ENCODE peak calls at places on chromosomes 5 and 9, in six cellular contexts. A is tibial nerve, E is lower leg skin, O is endodermal cell, K is uterus, P is GM12865. G is an unnamed sample.

GRCh38 chr5:38867071-38867790 is 21.4 kb downstream of the OSMR start:
- DNase-seq in O (no peak), K (no peak), A (no peak), E (no peak), P (no peak), G (no peak)

GRCh38 chr5:43661102-43661501 is 58.1 kb downstream of the NNT start:
- DNase-seq in A (peak), K (no peak), O (no peak), E (no peak), P (peak), G (no peak)

GRCh38 chr5:16051246-16051645 is 128.3 kb downstream of the MARCHF11 start:
- DNase-seq in O (no peak), A (no peak), E (no peak), K (no peak), P (no peak), G (no peak)

GRCh38 chr5:124735169-124735858 is 11.1 kb downstream of the ZNF608 start:
- DNase-seq in A (peak), E (no peak), P (no peak), K (peak), O (peak), G (no peak)

GRCh38 chr9:86034863-86035734 is 64.3 kb downstream of the GOLM1 start:
- DNase-seq in K (no peak), E (no peak), A (no peak), O (peak), P (peak), G (no peak)

GRCh38 chr9:135079676-135080075 is 7.8 kb upstream of the OLFM1 start:
- DNase-seq in K (peak), P (no peak), E (no peak), A (no peak), O (peak), G (no peak)

GRCh38 chr5:119067338-119067737 is 3.5 kb upstream of the DMXL1 start:
- DNase-seq in A (no peak), O (no peak), E (no peak), P (no peak), K (no peak), G (no peak)

GRCh38 chr9:128635266-128636023 is 21.2 kb downstream of the DYNC2I2 start:
- DNase-seq in E (peak), A (peak), O (peak), K (peak), P (no peak), G (peak)

GRCh38 chr9:36603006-36603405 is 30.3 kb downstream of the MELK start:
- DNase-seq in P (peak), A (no peak), E (no peak), O (no peak), K (no peak), G (no peak)

GRCh38 chr5:6733411-6734242 is 20.4 kb downstream of the TENT4A start:
- DNase-seq in O (no peak), P (no peak), A (no peak), K (no peak), E (no peak), G (no peak)

GRCh38 chr5:17186271-17186670 is 31.2 kb upstream of the BASP1 start:
- DNase-seq in O (no peak), K (no peak), P (no peak), E (no peak), A (no peak), G (no peak)

GRCh38 chr5:180799194-180799593 is 3.4 kb downstream of the MGAT1 start:
- DNase-seq in A (no peak), K (no peak), P (no peak), O (peak), E (peak), G (no peak)
- H3K4me3 ChIP-seq in A (no peak), K (no peak), P (no peak), O (no peak), E (no peak), G (no peak)

DNA sequence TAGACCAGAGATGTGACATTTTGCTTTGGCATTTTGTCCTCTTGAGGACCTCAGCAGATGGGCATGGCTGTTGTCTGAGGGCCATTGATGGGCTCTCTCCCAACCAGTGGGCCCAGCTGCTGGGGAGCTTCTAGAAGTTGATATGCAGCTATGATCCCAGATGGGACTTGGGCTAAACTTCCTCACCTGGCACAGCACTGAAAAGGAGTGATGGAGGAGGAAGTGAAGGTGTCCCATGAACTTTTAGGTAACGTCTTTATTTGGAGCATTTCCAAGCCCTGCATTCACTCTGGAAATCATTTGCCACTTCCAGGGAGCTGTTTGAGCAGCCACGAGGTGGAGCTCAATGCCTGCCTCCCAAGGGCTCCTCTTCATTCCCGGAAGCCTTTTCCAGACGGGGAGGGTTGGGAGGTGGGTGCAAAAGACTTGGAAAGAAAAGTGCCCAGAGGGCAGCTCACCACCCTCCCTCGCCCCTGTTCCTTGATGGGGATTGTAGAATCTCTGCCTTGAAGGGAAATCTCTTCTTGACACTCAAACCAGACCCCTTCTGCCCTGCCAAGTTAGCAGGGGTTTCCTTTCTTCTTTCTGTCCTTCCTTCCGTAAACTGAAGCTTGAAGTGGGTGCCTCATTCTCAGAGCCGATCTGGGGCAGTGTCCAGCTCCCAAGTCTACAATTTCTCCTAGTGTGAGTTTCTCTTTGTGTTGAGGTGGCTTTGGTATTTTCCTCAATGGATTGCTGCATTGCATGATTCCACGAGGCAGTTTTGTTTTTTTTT is 18.1 kb upstream of the NEUROG1 start:
- DNase-seq in E (no peak), P (no peak), A (no peak), K (no peak), O (peak), G (no peak)
- TF ChIP-seq CTCF in E (no peak), P (no peak), A (no peak), K (no peak), O (peak), G (peak)

GRCh38 chr5:11385251-11385900 is 518.9 kb downstream of the CTNND2 start:
- DNase-seq in P (no peak), E (no peak), K (no peak), A (no peak), O (peak), G (no peak)
- H3K4me3 ChIP-seq in P (no peak), E (no peak), K (no peak), A (peak), O (peak), G (peak)

DNA sequence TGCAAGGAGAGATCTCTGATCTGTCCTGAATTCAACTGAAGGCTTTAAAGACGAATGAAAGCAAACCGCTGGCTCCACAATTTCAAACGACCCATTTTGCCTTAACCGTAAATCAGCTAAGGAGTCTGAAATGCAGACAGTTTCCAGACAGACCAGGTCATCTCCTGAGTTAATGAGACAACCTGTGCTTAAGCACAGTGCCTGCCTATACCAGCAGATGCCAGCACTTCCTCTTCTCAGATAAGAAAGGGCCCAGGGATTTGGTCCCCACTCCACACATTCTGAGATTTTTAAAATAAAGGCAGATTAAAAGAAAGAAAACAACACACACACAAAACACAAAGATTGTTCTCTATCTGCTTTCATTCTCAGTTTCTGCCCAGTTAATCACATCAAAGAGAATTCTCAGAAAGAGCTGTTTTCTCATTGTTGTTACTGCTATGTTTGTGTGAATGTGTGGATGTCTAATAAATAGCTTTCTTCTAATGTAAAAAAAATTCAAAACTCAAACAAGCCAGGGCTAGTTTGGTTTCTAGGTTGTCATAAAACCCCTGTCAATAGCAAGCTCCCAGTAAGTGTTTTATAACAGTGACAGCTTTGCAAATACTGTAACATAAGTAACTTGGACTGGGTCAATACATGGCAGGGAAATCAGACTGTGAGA is 157.7 kb upstream of the SLC24A2 start:
- DNase-seq in P (peak), O (peak), E (no peak), K (no peak), A (no peak), G (no peak)
- TF ChIP-seq CTCF in P (peak), O (peak), E (no peak), K (no peak), A (no peak), G (peak)

DNA sequence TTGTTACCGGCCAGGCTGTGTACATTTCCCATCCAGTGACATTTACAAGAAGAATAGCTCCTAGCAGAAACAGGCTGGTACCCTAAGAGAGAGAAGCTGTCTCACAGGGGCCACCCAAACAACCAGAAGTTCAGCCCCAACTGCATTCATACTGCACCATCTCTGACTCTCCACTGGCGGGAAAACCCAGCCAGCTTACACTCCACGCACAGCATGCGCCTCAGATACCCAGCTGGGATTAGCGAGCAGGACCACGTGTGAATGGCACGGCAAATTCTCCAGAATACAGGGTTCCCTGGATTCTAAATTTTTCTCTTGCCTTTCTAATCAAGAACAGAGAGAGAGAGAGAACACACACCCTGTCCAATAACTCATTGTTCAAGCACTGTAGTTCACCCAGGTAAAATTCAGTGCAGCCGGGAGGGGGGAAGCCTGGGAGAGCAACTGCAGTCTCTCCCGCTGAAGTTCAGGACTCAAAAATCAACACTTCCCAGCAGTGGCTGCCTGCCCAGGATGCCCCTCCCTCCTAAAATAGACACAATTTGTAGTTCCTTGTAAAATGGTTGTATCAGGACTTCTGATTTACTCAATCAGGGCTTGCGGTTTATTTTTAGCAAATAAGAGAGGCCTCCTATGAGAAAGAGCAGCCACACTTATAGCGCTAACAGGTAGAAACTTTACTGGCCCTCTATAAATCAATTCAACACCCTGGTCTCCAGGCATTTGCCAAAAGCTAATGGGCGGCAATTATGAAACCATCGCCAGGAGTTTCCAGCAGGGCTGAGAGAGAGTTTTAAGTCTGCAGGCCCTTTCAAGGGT is 2.2 kb downstream of the COL23A1 start:
- DNase-seq in E (no peak), P (no peak), K (no peak), A (no peak), O (peak), G (no peak)
- H3K4me3 ChIP-seq in E (no peak), P (no peak), K (no peak), A (no peak), O (peak), G (no peak)

GRCh38 chr9:14547245-14548060 is 145.8 kb downstream of the ZDHHC21 start:
- DNase-seq in E (no peak), O (peak), K (no peak), A (no peak), P (no peak), G (no peak)
- TF ChIP-seq CTCF in E (no peak), O (peak), K (no peak), A (no peak), P (no peak), G (no peak)

GRCh38 chr5:132742626-132743025 is 4.6 kb upstream of the CCNI2 start:
- DNase-seq in O (no peak), K (no peak), P (no peak), A (no peak), E (no peak), G (no peak)

GRCh38 chr5:132742158-132742557 is 4.8 kb upstream of the KIF3A start:
- DNase-seq in E (no peak), K (no peak), A (no peak), P (no peak), O (no peak), G (no peak)

GRCh38 chr5:132746592-132747063 is 598 bp upstream of the CCNI2 start:
- DNase-seq in O (peak), E (no peak), K (no peak), P (peak), A (no peak), G (no peak)

GRCh38 chr5:132747064-132747692 is at the start of gene CCNI2:
- DNase-seq in K (no peak), A (no peak), P (peak), E (no peak), O (peak), G (no peak)

GRCh38 chr5:132744659-132745058 is 2.6 kb upstream of the CCNI2 start:
- DNase-seq in P (no peak), A (no peak), E (no peak), K (no peak), O (no peak), G (no peak)
- H3K4me3 ChIP-seq in P (no peak), A (no peak), E (no peak), K (no peak), O (no peak), G (no peak)

GRCh38 chr9:121989010-121989409 is 104.1 kb downstream of the TTLL11 start:
- DNase-seq in P (no peak), E (no peak), K (no peak), O (peak), A (no peak), G (no peak)
- TF ChIP-seq CTCF in P (no peak), E (no peak), K (no peak), O (peak), A (no peak), G (peak)

G was measured in AG04449.